ENCODE peak calls at places on chromosomes 3 and 15, in seven cellular contexts. One of them, this sample, is unnamed.

GRCh38 chr3:52481819-52482521 is 13.2 kb upstream of the STAB1 start:
- DNase-seq in Peyer's patch: no peak
- DNase-seq in sigmoid colon: no peak
- DNase-seq in heart left ventricle: peak; percentile 40
- DNase-seq in IMR-90: peak; percentile 4
- DNase-seq in transverse colon: no peak
- DNase-seq in uterus: no peak
- DNase-seq in this sample: no peak

GRCh38 chr15:35123743-35124142 is 38.6 kb upstream of the NANOGP8 start:
- DNase-seq in sigmoid colon: no peak
- DNase-seq in transverse colon: no peak
- DNase-seq in IMR-90: no peak
- DNase-seq in uterus: no peak
- DNase-seq in Peyer's patch: no peak
- DNase-seq in heart left ventricle: no peak
- DNase-seq in this sample: no peak

GRCh38 chr3:140601881-140602280 is 76.0 kb upstream of the TRIM42 start:
- DNase-seq in IMR-90: no peak
- DNase-seq in uterus: no peak
- DNase-seq in Peyer's patch: no peak
- DNase-seq in heart left ventricle: no peak
- DNase-seq in transverse colon: no peak
- DNase-seq in sigmoid colon: no peak
- DNase-seq in this sample: no peak

GRCh38 chr3:127791221-127791913 is 30.9 kb downstream of the MGLL start:
- DNase-seq in IMR-90: peak; percentile 90
- DNase-seq in sigmoid colon: peak; percentile 80
- DNase-seq in Peyer's patch: no peak
- DNase-seq in uterus: no peak
- DNase-seq in transverse colon: peak; percentile 62
- DNase-seq in heart left ventricle: no peak
- DNase-seq in this sample: no peak

GRCh38 chr15:72998681-72999466 is 53.4 kb upstream of the NEO1 start:
- DNase-seq in sigmoid colon: no peak
- DNase-seq in IMR-90: no peak
- DNase-seq in transverse colon: peak; percentile 59
- DNase-seq in Peyer's patch: no peak
- DNase-seq in uterus: no peak
- DNase-seq in heart left ventricle: no peak
- DNase-seq in this sample: no peak

GRCh38 chr3:187150599-187150998 is 11.3 kb upstream of the RPL39L start:
- DNase-seq in uterus: no peak
- DNase-seq in transverse colon: peak; percentile 38
- DNase-seq in heart left ventricle: no peak
- DNase-seq in sigmoid colon: no peak
- DNase-seq in IMR-90: no peak
- DNase-seq in Peyer's patch: peak; percentile 70
- DNase-seq in this sample: no peak

GRCh38 chr3:115293321-115293720 is 146.2 kb upstream of the ZBTB20 start:
- DNase-seq in sigmoid colon: no peak
- DNase-seq in heart left ventricle: no peak
- DNase-seq in Peyer's patch: no peak
- DNase-seq in transverse colon: no peak
- DNase-seq in IMR-90: no peak
- DNase-seq in uterus: no peak
- DNase-seq in this sample: no peak

GRCh38 chr3:114128231-114128630 is 50.6 kb downstream of the DRD3 start:
- DNase-seq in transverse colon: no peak
- DNase-seq in Peyer's patch: no peak
- DNase-seq in IMR-90: peak; percentile 36
- DNase-seq in sigmoid colon: no peak
- DNase-seq in heart left ventricle: no peak
- DNase-seq in uterus: no peak
- DNase-seq in this sample: no peak

GRCh38 chr3:32816439-32817194 is 1.2 kb upstream of the TRIM71 start:
- DNase-seq in transverse colon: no peak
- DNase-seq in Peyer's patch: no peak
- DNase-seq in uterus: no peak
- DNase-seq in heart left ventricle: no peak
- DNase-seq in IMR-90: no peak
- DNase-seq in sigmoid colon: no peak
- DNase-seq in this sample: no peak

GRCh38 chr3:112089956-112090898 is 4.0 kb downstream of the C3orf52 start:
- DNase-seq in sigmoid colon: no peak
- DNase-seq in IMR-90: no peak
- DNase-seq in Peyer's patch: no peak
- DNase-seq in heart left ventricle: no peak
- DNase-seq in transverse colon: no peak
- DNase-seq in uterus: no peak
- DNase-seq in this sample: no peak

GRCh38 chr3:190718691-190719090 is 143.8 kb downstream of the GMNC start:
- DNase-seq in transverse colon: no peak
- DNase-seq in heart left ventricle: no peak
- DNase-seq in IMR-90: peak; percentile 89
- DNase-seq in sigmoid colon: no peak
- DNase-seq in Peyer's patch: no peak
- DNase-seq in uterus: no peak
- DNase-seq in this sample: no peak

GRCh38 chr3:46466273-46466672 is 1.6 kb upstream of the LTF start:
- DNase-seq in sigmoid colon: no peak
- DNase-seq in heart left ventricle: no peak
- DNase-seq in transverse colon: no peak
- DNase-seq in uterus: no peak
- DNase-seq in IMR-90: no peak
- DNase-seq in Peyer's patch: no peak
- DNase-seq in this sample: no peak

GRCh38 chr15:52514482-52514881 is 14.2 kb downstream of the MYO5A start:
- DNase-seq in IMR-90: no peak
- DNase-seq in sigmoid colon: no peak
- DNase-seq in uterus: no peak
- DNase-seq in transverse colon: no peak
- DNase-seq in Peyer's patch: no peak
- DNase-seq in heart left ventricle: no peak
- DNase-seq in this sample: no peak

GRCh38 chr15:90334304-90334731 is 17.8 kb upstream of the ZNF774 start:
- DNase-seq in sigmoid colon: no peak
- DNase-seq in IMR-90: no peak
- DNase-seq in heart left ventricle: no peak
- DNase-seq in transverse colon: peak; percentile 30
- DNase-seq in uterus: no peak
- DNase-seq in Peyer's patch: no peak
- DNase-seq in this sample: no peak

GRCh38 chr15:38217788-38218609 is 34.6 kb upstream of the SPRED1 start:
- DNase-seq in IMR-90: no peak
- DNase-seq in Peyer's patch: no peak
- DNase-seq in heart left ventricle: no peak
- DNase-seq in uterus: no peak
- DNase-seq in transverse colon: no peak
- DNase-seq in sigmoid colon: no peak
- DNase-seq in this sample: no peak

GRCh38 chr3:13561376-13561775 is 12.5 kb downstream of the FBLN2 start:
- DNase-seq in Peyer's patch: no peak
- DNase-seq in sigmoid colon: no peak
- DNase-seq in uterus: no peak
- DNase-seq in transverse colon: no peak
- DNase-seq in heart left ventricle: no peak
- DNase-seq in IMR-90: no peak
- DNase-seq in this sample: no peak

GRCh38 chr3:138332472-138333073 is 2.9 kb upstream of the NME9 start:
- DNase-seq in uterus: no peak
- DNase-seq in Peyer's patch: no peak
- DNase-seq in sigmoid colon: no peak
- DNase-seq in heart left ventricle: no peak
- DNase-seq in transverse colon: no peak
- DNase-seq in IMR-90: peak; percentile 57
- DNase-seq in this sample: no peak

GRCh38 chr15:39833515-39833981 is 50.9 kb upstream of the FSIP1 start:
- DNase-seq in Peyer's patch: no peak
- DNase-seq in uterus: no peak
- DNase-seq in IMR-90: peak; percentile 78
- DNase-seq in heart left ventricle: no peak
- DNase-seq in sigmoid colon: no peak
- DNase-seq in transverse colon: no peak
- DNase-seq in this sample: no peak

GRCh38 chr15:77696006-77696631 is 63.4 kb upstream of the LINGO1 start:
- DNase-seq in IMR-90: no peak
- DNase-seq in heart left ventricle: no peak
- DNase-seq in sigmoid colon: no peak
- DNase-seq in uterus: no peak
- DNase-seq in Peyer's patch: no peak
- DNase-seq in transverse colon: no peak
- DNase-seq in this sample: no peak
- H3K27me3 ChIP-seq in IMR-90: peaks cover 41% of the 10 kb centered on the region
- H3K27me3 ChIP-seq in heart left ventricle: peaks cover 3% of the 10 kb centered on the region
- H3K27me3 ChIP-seq in sigmoid colon: peaks cover 52% of the 10 kb centered on the region
- H3K27me3 ChIP-seq in uterus: no peaks in the 10 kb centered on the region
- H3K27me3 ChIP-seq in Peyer's patch: no peaks in the 10 kb centered on the region
- H3K27me3 ChIP-seq in transverse colon: peaks cover 70% of the 10 kb centered on the region
- H3K27me3 ChIP-seq in this sample: no peaks in the 10 kb centered on the region

DNA sequence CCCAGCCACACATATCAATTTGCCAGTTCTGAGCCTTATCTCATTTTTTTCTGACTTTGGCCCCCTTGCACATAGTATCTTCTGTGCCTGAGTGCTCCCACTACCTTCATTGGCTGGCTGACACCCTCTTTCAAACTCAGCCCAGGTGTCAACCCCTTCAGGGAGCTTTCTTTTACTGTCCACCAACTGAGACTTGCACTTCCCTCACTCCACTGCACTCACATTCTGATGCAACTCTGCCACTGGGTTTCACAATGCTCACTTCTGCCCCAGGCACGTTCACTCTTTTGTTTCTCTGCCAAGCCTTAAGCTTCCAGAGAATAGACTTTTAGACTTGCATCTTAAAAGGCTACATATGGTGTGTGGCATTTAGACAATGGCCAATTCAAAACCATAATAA is 101.5 kb upstream of the CBLB start:
- DNase-seq in Peyer's patch: no peak
- DNase-seq in uterus: no peak
- DNase-seq in heart left ventricle: no peak
- DNase-seq in IMR-90: peak; percentile 78
- DNase-seq in transverse colon: no peak
- DNase-seq in sigmoid colon: no peak
- DNase-seq in this sample: peak; percentile 48
- TF ChIP-seq POLR2A in Peyer's patch: no peak
- TF ChIP-seq POLR2A in uterus: no peak
- TF ChIP-seq POLR2A in heart left ventricle: no peak
- TF ChIP-seq POLR2A in IMR-90: no peak
- TF ChIP-seq POLR2A in transverse colon: no peak
- TF ChIP-seq POLR2A in sigmoid colon: no peak
- TF ChIP-seq POLR2A in this sample: no peak

GRCh38 chr15:88644741-88645140 is 5.9 kb downstream of the ISG20 start:
- DNase-seq in uterus: peak; percentile 4
- DNase-seq in transverse colon: no peak
- DNase-seq in Peyer's patch: no peak
- DNase-seq in IMR-90: no peak
- DNase-seq in sigmoid colon: peak; percentile 46
- DNase-seq in heart left ventricle: no peak
- DNase-seq in this sample: no peak
- H3K27me3 ChIP-seq in uterus: no peaks in the 10 kb centered on the region
- H3K27me3 ChIP-seq in transverse colon: no peaks in the 10 kb centered on the region
- H3K27me3 ChIP-seq in Peyer's patch: no peaks in the 10 kb centered on the region
- H3K27me3 ChIP-seq in IMR-90: no peaks in the 10 kb centered on the region
- H3K27me3 ChIP-seq in sigmoid colon: no peaks in the 10 kb centered on the region
- H3K27me3 ChIP-seq in heart left ventricle: no peaks in the 10 kb centered on the region
- H3K27me3 ChIP-seq in this sample: no peaks in the 10 kb centered on the region

DNA sequence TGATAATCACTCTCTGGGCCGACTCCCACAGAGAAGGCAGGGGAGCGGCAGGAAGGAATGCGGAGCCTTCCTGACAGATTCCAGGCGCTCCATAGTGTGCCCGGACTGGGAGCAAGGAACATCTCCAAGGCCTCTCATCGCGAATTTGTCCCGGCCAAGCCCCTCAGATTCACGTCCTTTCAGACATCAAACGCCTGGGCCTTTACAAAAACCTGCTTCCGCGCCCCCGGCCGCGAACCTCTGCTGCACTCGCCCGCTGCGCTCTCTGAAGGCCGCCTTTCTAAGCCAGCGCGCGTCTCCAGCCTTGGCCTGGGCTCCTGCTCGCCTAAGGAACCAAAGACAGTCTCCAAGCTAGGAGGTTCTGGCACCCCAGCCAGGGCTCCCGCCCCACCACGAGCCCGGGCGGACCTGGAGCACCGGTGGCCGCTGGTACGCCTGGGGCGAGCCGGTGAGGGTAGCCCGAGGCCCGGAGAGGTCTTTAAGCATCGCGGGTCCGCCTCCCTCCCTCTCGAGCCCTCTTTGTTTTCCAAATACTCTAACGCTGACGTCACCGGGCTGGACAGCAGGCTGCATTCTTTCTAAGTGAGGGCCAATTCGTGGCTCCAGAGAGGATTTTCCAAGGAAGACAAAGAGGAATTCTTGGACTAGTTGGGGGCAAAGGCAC is 837 bp downstream of the AMOTL2 start:
- DNase-seq in transverse colon: peak; percentile 78
- DNase-seq in IMR-90: peak; percentile 89
- DNase-seq in sigmoid colon: peak; percentile 95
- DNase-seq in uterus: peak; percentile 89
- DNase-seq in heart left ventricle: peak; percentile 92
- DNase-seq in Peyer's patch: peak; percentile 33
- DNase-seq in this sample: peak; percentile 91
- TF ChIP-seq POLR2A in transverse colon: peak; percentile 39
- TF ChIP-seq POLR2A in IMR-90: peak; percentile 53
- TF ChIP-seq POLR2A in sigmoid colon: peak; percentile 59
- TF ChIP-seq POLR2A in uterus: peak; percentile 60
- TF ChIP-seq POLR2A in heart left ventricle: no peak
- TF ChIP-seq POLR2A in Peyer's patch: peak; percentile 12
- TF ChIP-seq POLR2A in this sample: no peak

GRCh38 chr3:25229584-25229983 is 198.5 kb upstream of the RARB start:
- DNase-seq in uterus: no peak
- DNase-seq in heart left ventricle: no peak
- DNase-seq in Peyer's patch: no peak
- DNase-seq in transverse colon: no peak
- DNase-seq in IMR-90: no peak
- DNase-seq in sigmoid colon: no peak
- DNase-seq in this sample: no peak
- H3K27me3 ChIP-seq in uterus: no peaks in the 10 kb centered on the region
- H3K27me3 ChIP-seq in heart left ventricle: no peaks in the 10 kb centered on the region
- H3K27me3 ChIP-seq in Peyer's patch: no peaks in the 10 kb centered on the region
- H3K27me3 ChIP-seq in transverse colon: no peaks in the 10 kb centered on the region
- H3K27me3 ChIP-seq in IMR-90: no peaks in the 10 kb centered on the region
- H3K27me3 ChIP-seq in sigmoid colon: no peaks in the 10 kb centered on the region
- H3K27me3 ChIP-seq in this sample: no peaks in the 10 kb centered on the region

This sample was measured in tibial nerve.